ENCODE peak calls at places on chromosomes 2 and 18, in seven cellular contexts. T, M, A, R, P, H and I are unnamed samples.

GRCh38 chr2:54624611-54625071 is 98.8 kb upstream of the EML6 start:
- DNase-seq in T (no peak), M (no peak), A (no peak), R (no peak), P (no peak), H (no peak), I (peak; percentile 81)

GRCh38 chr18:36516258-36516657 is 218.7 kb downstream of the FHOD3 start:
- DNase-seq in T (no peak), M (no peak), A (no peak), R (no peak), P (no peak), H (no peak), I (no peak)

GRCh38 chr2:241720099-241720498 is 14.3 kb upstream of the D2HGDH start:
- DNase-seq in T (no peak), M (no peak), A (no peak), R (no peak), P (no peak), H (no peak), I (no peak)

GRCh38 chr18:37179384-37179783 is 350.5 kb downstream of the KIAA1328 start:
- DNase-seq in T (no peak), M (no peak), A (no peak), R (no peak), P (no peak), H (no peak), I (no peak)

GRCh38 chr2:191347154-191347553 is 102.0 kb downstream of the MYO1B start:
- DNase-seq in T (no peak), M (no peak), A (no peak), R (no peak), P (no peak), H (no peak), I (no peak)

GRCh38 chr2:46181789-46182530 is 115.2 kb upstream of the EPAS1 start:
- DNase-seq in T (no peak), M (no peak), A (no peak), R (no peak), P (no peak), H (no peak), I (peak; percentile 84)

GRCh38 chr2:121237336-121237979 is 47.5 kb downstream of the TFCP2L1 start:
- DNase-seq in T (no peak), M (peak; percentile 45), A (no peak), R (no peak), P (no peak), H (no peak), I (no peak)

GRCh38 chr2:221969087-221969829 is 329.5 kb downstream of the PAX3 start:
- DNase-seq in T (peak; percentile 35), M (no peak), A (peak; percentile 15), R (peak; percentile 64), P (peak; percentile 12), H (no peak), I (peak; percentile 7)

GRCh38 chr18:26071725-26072124 is 18.7 kb downstream of the SS18 start:
- DNase-seq in T (no peak), M (no peak), A (no peak), R (no peak), P (no peak), H (no peak), I (peak; percentile 60)

GRCh38 chr2:109098251-109098920 is 30.6 kb upstream of the SH3RF3 start:
- DNase-seq in T (no peak), M (no peak), A (no peak), R (peak; percentile 31), P (no peak), H (no peak), I (no peak)

GRCh38 chr2:217650716-217651360 is 352.0 kb downstream of the TNS1 start:
- DNase-seq in T (peak; percentile 72), M (no peak), A (peak; percentile 67), R (peak; percentile 34), P (peak; percentile 57), H (peak; percentile 4), I (peak; percentile 13)

GRCh38 chr2:143110759-143111428 is 18.3 kb upstream of the ARHGAP15 start:
- DNase-seq in T (peak; percentile 81), M (no peak), A (peak; percentile 51), R (peak; percentile 53), P (peak; percentile 77), H (peak; percentile 51), I (peak; percentile 86)

GRCh38 chr2:238869293-238870124 is 21.6 kb downstream of the TWIST2 start:
- DNase-seq in T (no peak), M (no peak), A (no peak), R (no peak), P (no peak), H (no peak), I (no peak)

GRCh38 chr2:145341536-145341935 is 821.6 kb upstream of the ZEB2 start:
- DNase-seq in T (no peak), M (no peak), A (no peak), R (no peak), P (no peak), H (no peak), I (no peak)

GRCh38 chr2:53740170-53740569 is 27.4 kb upstream of the CHAC2 start:
- DNase-seq in T (no peak), M (no peak), A (peak; percentile 56), R (no peak), P (no peak), H (no peak), I (peak; percentile 47)

GRCh38 chr2:157194097-157194688 is 63.3 kb upstream of the GALNT5 start:
- DNase-seq in T (peak; percentile 56), M (no peak), A (peak; percentile 50), R (peak; percentile 42), P (peak; percentile 62), H (no peak), I (peak; percentile 81)

GRCh38 chr2:99159594-99159993 is 4.8 kb downstream of the LIPT1 start:
- DNase-seq in T (no peak), M (no peak), A (no peak), R (no peak), P (no peak), H (no peak), I (no peak)

GRCh38 chr2:101958071-101958470 is 33.7 kb upstream of the IL1R2 start:
- DNase-seq in T (no peak), M (no peak), A (no peak), R (peak; percentile 55), P (no peak), H (no peak), I (no peak)

GRCh38 chr18:11324956-11325873 is 175.8 kb upstream of the PIEZO2 start:
- DNase-seq in T (no peak), M (no peak), A (no peak), R (peak; percentile 22), P (no peak), H (no peak), I (peak; percentile 43)

GRCh38 chr2:190418717-190419116 is 10.6 kb downstream of the MFSD6 start:
- DNase-seq in T (no peak), M (no peak), A (no peak), R (no peak), P (no peak), H (no peak), I (peak; percentile 54)